ENCODE peak calls at places on chromosomes 2 and 18, in seven cellular contexts. C is mesenchymal stem cell, T is colonic mucosa, E is small intestine, U is endodermal cell, Z is PC-9, M is Panc1. R is an unnamed sample.
A peak's percentile ranks its signal among the peaks of the same experiment; 100 is the strongest.

GRCh38 chr2:129467941-129468340 is 511.5 kb upstream of the RAB6C start:
- DNase-seq in E (no peak), T (no peak), Z (no peak), U (no peak), M (no peak), C (no peak), R (no peak)

GRCh38 chr2:159879061-159879604 is 81.1 kb upstream of the CD302 start:
- DNase-seq in T (no peak), Z (no peak), U (no peak), E (no peak), C (no peak), M (no peak), R (no peak)

GRCh38 chr2:133884739-133885381 is 316.6 kb upstream of the NCKAP5 start:
- DNase-seq in E (peak; percentile 26), U (no peak), T (no peak), Z (no peak), C (no peak), M (no peak), R (no peak)

GRCh38 chr2:238042849-238043584 is 17.8 kb upstream of the SCLY start:
- DNase-seq in U (no peak), M (no peak), C (no peak), E (no peak), T (no peak), Z (no peak), R (no peak)

GRCh38 chr2:152247337-152247695 is 71.8 kb upstream of the STAM2 start:
- DNase-seq in Z (no peak), U (no peak), E (no peak), T (no peak), C (no peak), M (peak; percentile 5), R (peak; percentile 26)

GRCh38 chr18:53947092-53947640 is 277.3 kb downstream of the MBD2 start:
- DNase-seq in U (no peak), Z (no peak), T (no peak), C (no peak), E (no peak), M (no peak), R (no peak)

GRCh38 chr2:99337931-99338580 is 867 bp downstream of the EIF5B start:
- DNase-seq in T (no peak), C (peak; percentile 41), M (no peak), U (no peak), E (no peak), Z (no peak), R (no peak)

GRCh38 chr2:196555726-196556125 is 83.8 kb upstream of the CCDC150 start:
- DNase-seq in M (no peak), C (no peak), E (no peak), Z (no peak), T (no peak), U (no peak), R (no peak)

GRCh38 chr18:50870138-50870845 is 8.6 kb upstream of the ME2 start:
- DNase-seq in U (no peak), E (no peak), C (peak; percentile 35), Z (peak; percentile 55), M (peak; percentile 60), T (no peak), R (peak; percentile 93)

GRCh38 chr2:149598014-149598395 is 10.4 kb upstream of the MMADHC start:
- DNase-seq in Z (no peak), M (no peak), T (no peak), C (peak; percentile 51), U (no peak), E (no peak), R (no peak)

GRCh38 chr2:126970583-126970982 is 71.9 kb downstream of the TEX51 start:
- DNase-seq in T (no peak), Z (no peak), M (no peak), C (no peak), U (peak; percentile 79), E (no peak), R (no peak)

DNA sequence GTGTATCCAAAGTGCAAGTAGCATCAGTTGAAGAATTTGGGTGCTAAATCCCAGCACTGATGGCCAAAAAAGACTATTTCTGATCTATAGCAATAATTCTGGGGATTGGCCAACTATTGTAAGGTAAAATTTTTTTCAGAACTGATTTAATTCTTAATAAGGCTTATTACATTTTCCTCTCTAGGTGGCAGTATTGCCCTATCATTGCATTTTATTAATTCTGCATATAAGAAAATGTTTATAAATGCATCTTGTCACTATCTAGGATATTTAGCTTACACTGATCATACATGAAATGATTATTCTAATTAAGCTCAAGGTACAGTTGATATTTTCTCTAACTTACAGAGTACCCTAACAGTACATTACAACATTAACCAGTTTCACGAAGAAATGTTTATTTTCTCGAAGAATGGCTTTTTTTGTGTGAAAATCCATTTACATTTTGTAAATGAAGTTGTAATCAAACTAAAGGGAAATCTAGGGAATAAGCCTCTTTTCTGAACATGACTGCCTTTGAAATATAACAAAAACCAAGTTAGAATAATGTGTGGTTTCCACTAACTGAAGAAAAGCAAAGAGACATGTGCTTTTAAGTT is 11.0 kb downstream of the TTN start:
- DNase-seq in T (no peak), M (peak; percentile 45), C (peak; percentile 38), E (peak; percentile 7), Z (no peak), U (no peak), R (no peak)
- H3K27ac ChIP-seq in T (no peak overlapping the region), M (no peak overlapping the region), C (no peak overlapping the region), E (no peak overlapping the region), Z (no peak overlapping the region), U (no peak overlapping the region), R (no peak overlapping the region)

GRCh38 chr18:2657043-2657512 is 1.6 kb downstream of the SMCHD1 start:
- DNase-seq in T (no peak), E (no peak), U (no peak), Z (no peak), M (no peak), C (no peak), R (no peak)

GRCh38 chr18:2656237-2657042 is 914 bp downstream of the SMCHD1 start:
- DNase-seq in Z (peak; percentile 35), C (peak; percentile 59), M (no peak), T (peak; percentile 72), E (peak; percentile 68), U (peak; percentile 70), R (no peak)

GRCh38 chr18:2655954-2656236 is 369 bp downstream of the SMCHD1 start:
- DNase-seq in Z (no peak), T (no peak), E (no peak), C (no peak), M (no peak), U (no peak), R (no peak)

GRCh38 chr18:2655153-2655953 is at the start of gene SMCHD1:
- DNase-seq in M (no peak), U (peak; percentile 90), C (peak; percentile 83), E (peak; percentile 83), Z (peak; percentile 91), T (peak; percentile 87), R (peak; percentile 39)

GRCh38 chr18:2657788-2658458 is 2.4 kb downstream of the SMCHD1 start:
- DNase-seq in U (no peak), M (no peak), T (no peak), Z (no peak), E (peak; percentile 94), C (peak; percentile 96), R (no peak)
- H3K27ac ChIP-seq in U (no peak overlapping the region), M (peak overlapping the region; percentile 68), T (peak overlapping the region; percentile 97), Z (peak overlapping the region; percentile 83), E (peak overlapping the region; percentile 84), C (peak overlapping the region; percentile 51), R (peak overlapping the region; percentile 88)

DNA sequence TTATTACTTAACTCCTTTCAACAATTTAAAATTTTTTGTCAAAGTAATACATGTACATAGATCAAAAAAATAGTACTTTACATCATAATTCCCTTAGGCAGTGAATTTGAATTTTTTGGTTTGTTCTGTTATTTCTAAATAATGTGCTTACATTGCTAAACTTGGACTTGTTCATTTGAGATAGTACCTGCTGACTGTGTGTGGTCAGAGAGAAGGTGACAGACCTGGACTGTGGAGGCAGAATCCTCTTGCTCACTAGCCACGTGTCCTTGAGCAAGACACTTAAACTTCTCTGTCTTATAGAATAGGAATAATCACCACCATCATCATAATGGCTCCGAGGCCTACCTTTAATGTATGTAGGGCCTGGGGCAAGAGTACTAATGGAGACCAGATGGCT is 33.3 kb downstream of the ZNF532 start:
- DNase-seq in E (no peak), U (no peak), T (no peak), C (no peak), Z (no peak), M (no peak), R (no peak)
- H3K27ac ChIP-seq in E (no peak overlapping the region), U (no peak overlapping the region), T (no peak overlapping the region), C (no peak overlapping the region), Z (no peak overlapping the region), M (no peak overlapping the region), R (no peak overlapping the region)

GRCh38 chr2:55233658-55233940 is 1.1 kb downstream of the RPS27A start:
- DNase-seq in E (no peak), T (no peak), U (no peak), C (no peak), Z (no peak), M (no peak), R (no peak)
- H3K27ac ChIP-seq in E (no peak overlapping the region), T (peak overlapping the region; percentile 88), U (no peak overlapping the region), C (no peak overlapping the region), Z (peak overlapping the region; percentile 83), M (peak overlapping the region; percentile 100), R (peak overlapping the region; percentile 87)

DNA sequence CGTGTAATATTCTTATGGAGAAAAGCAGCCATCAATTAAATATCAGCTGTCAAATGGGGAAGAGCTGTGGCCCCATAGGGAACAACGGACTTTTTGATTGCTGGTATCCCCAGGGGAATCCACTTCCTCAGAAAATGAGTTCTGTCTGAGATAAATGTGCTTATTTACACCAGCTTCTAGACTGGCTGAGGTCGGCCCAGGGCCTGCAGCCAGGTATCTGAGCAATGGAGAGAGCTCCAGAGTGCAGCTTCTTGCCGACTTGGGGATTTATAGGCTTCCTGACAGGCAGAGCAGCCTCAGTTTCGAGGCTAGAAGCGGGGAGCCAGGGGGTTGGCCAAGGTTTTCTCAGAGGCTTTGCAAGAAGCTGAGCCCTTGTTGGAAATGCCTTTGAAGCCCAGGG is 67.2 kb downstream of the MCFD2 start:
- DNase-seq in Z (no peak), M (no peak), T (peak; percentile 44), C (no peak), E (no peak), U (no peak), R (no peak)
- H3K27ac ChIP-seq in Z (no peak overlapping the region), M (peak overlapping the region; percentile 62), T (peak overlapping the region; percentile 93), C (no peak overlapping the region), E (no peak overlapping the region), U (no peak overlapping the region), R (peak overlapping the region; percentile 40)

R was measured in epithelial cell of prostate.